ENCODE peak calls at places on chromosomes 4 and X, in nine cellular contexts. One of them, this sample, is unnamed.

GRCh38 chr4:7234355-7235029 is 42.2 kb downstream of the SORCS2 start:
- DNase-seq in neural crest cell: no peak
- DNase-seq in lower lobe of right lung: no peak
- DNase-seq in fibroblast of lung: no peak
- DNase-seq in activated CD4-positive, alpha-beta T cell treated with anti-CD3 and anti-CD28 coated beads, Interleukin-2, amount 50 U/mL, for 24 hours: no peak
- DNase-seq in DMS79: no peak
- DNase-seq in C1 segment of cervical spinal cord: no peak
- DNase-seq in NCI-H2171 treated with DMSO at 0.1 percent for 48 hours: no peak
- DNase-seq in GM12865: no peak
- DNase-seq in this sample: no peak

GRCh38 chr4:25457053-25457715 is 80.1 kb downstream of the ANAPC4 start:
- DNase-seq in neural crest cell: no peak
- DNase-seq in lower lobe of right lung: no peak
- DNase-seq in fibroblast of lung: peak; percentile 34
- DNase-seq in activated CD4-positive, alpha-beta T cell treated with anti-CD3 and anti-CD28 coated beads, Interleukin-2, amount 50 U/mL, for 24 hours: no peak
- DNase-seq in DMS79: no peak
- DNase-seq in C1 segment of cervical spinal cord: no peak
- DNase-seq in NCI-H2171 treated with DMSO at 0.1 percent for 48 hours: peak; percentile 20
- DNase-seq in GM12865: no peak
- DNase-seq in this sample: no peak

GRCh38 chr4:186839122-186840037 is 115.7 kb upstream of the FAT1 start:
- DNase-seq in neural crest cell: no peak
- DNase-seq in lower lobe of right lung: no peak
- DNase-seq in fibroblast of lung: peak; percentile 86
- DNase-seq in activated CD4-positive, alpha-beta T cell treated with anti-CD3 and anti-CD28 coated beads, Interleukin-2, amount 50 U/mL, for 24 hours: no peak
- DNase-seq in DMS79: no peak
- DNase-seq in C1 segment of cervical spinal cord: no peak
- DNase-seq in NCI-H2171 treated with DMSO at 0.1 percent for 48 hours: no peak
- DNase-seq in GM12865: peak; percentile 30
- DNase-seq in this sample: no peak

GRCh38 chr4:26400140-26400539 is 79.3 kb downstream of the RBPJ start:
- DNase-seq in neural crest cell: no peak
- DNase-seq in lower lobe of right lung: no peak
- DNase-seq in fibroblast of lung: no peak
- DNase-seq in activated CD4-positive, alpha-beta T cell treated with anti-CD3 and anti-CD28 coated beads, Interleukin-2, amount 50 U/mL, for 24 hours: no peak
- DNase-seq in DMS79: no peak
- DNase-seq in C1 segment of cervical spinal cord: no peak
- DNase-seq in NCI-H2171 treated with DMSO at 0.1 percent for 48 hours: peak; percentile 1
- DNase-seq in GM12865: no peak
- DNase-seq in this sample: no peak

GRCh38 chrX:47498411-47498810 is 15.4 kb upstream of the ZNF41 start:
- DNase-seq in neural crest cell: no peak
- DNase-seq in lower lobe of right lung: no peak
- DNase-seq in fibroblast of lung: no peak
- DNase-seq in activated CD4-positive, alpha-beta T cell treated with anti-CD3 and anti-CD28 coated beads, Interleukin-2, amount 50 U/mL, for 24 hours: no peak
- DNase-seq in DMS79: no peak
- DNase-seq in C1 segment of cervical spinal cord: no peak
- DNase-seq in NCI-H2171 treated with DMSO at 0.1 percent for 48 hours: no peak
- DNase-seq in GM12865: no peak
- DNase-seq in this sample: no peak

GRCh38 chr4:53804719-53805118 is 213.4 kb upstream of the LNX1 start:
- DNase-seq in neural crest cell: no peak
- DNase-seq in lower lobe of right lung: peak; percentile 65
- DNase-seq in fibroblast of lung: no peak
- DNase-seq in activated CD4-positive, alpha-beta T cell treated with anti-CD3 and anti-CD28 coated beads, Interleukin-2, amount 50 U/mL, for 24 hours: no peak
- DNase-seq in DMS79: no peak
- DNase-seq in C1 segment of cervical spinal cord: no peak
- DNase-seq in NCI-H2171 treated with DMSO at 0.1 percent for 48 hours: no peak
- DNase-seq in GM12865: peak; percentile 73
- DNase-seq in this sample: peak; percentile 78

GRCh38 chrX:49748211-49748956 is 52.6 kb upstream of the PAGE1 start:
- DNase-seq in neural crest cell: no peak
- DNase-seq in lower lobe of right lung: no peak
- DNase-seq in fibroblast of lung: no peak
- DNase-seq in activated CD4-positive, alpha-beta T cell treated with anti-CD3 and anti-CD28 coated beads, Interleukin-2, amount 50 U/mL, for 24 hours: no peak
- DNase-seq in DMS79: no peak
- DNase-seq in C1 segment of cervical spinal cord: no peak
- DNase-seq in NCI-H2171 treated with DMSO at 0.1 percent for 48 hours: no peak
- DNase-seq in GM12865: no peak
- DNase-seq in this sample: no peak

GRCh38 chrX:151100796-151101195 is 75.6 kb upstream of the GPR50 start:
- DNase-seq in neural crest cell: no peak
- DNase-seq in lower lobe of right lung: no peak
- DNase-seq in fibroblast of lung: no peak
- DNase-seq in activated CD4-positive, alpha-beta T cell treated with anti-CD3 and anti-CD28 coated beads, Interleukin-2, amount 50 U/mL, for 24 hours: no peak
- DNase-seq in DMS79: no peak
- DNase-seq in C1 segment of cervical spinal cord: no peak
- DNase-seq in NCI-H2171 treated with DMSO at 0.1 percent for 48 hours: no peak
- DNase-seq in GM12865: no peak
- DNase-seq in this sample: no peak

GRCh38 chr4:2163311-2163821 is 78.6 kb downstream of the HAUS3 start:
- DNase-seq in neural crest cell: no peak
- DNase-seq in lower lobe of right lung: no peak
- DNase-seq in fibroblast of lung: no peak
- DNase-seq in activated CD4-positive, alpha-beta T cell treated with anti-CD3 and anti-CD28 coated beads, Interleukin-2, amount 50 U/mL, for 24 hours: no peak
- DNase-seq in DMS79: no peak
- DNase-seq in C1 segment of cervical spinal cord: no peak
- DNase-seq in NCI-H2171 treated with DMSO at 0.1 percent for 48 hours: no peak
- DNase-seq in GM12865: no peak
- DNase-seq in this sample: no peak

GRCh38 chrX:110136136-110136535 is 133.2 kb downstream of the TMEM164 start:
- DNase-seq in neural crest cell: no peak
- DNase-seq in lower lobe of right lung: no peak
- DNase-seq in fibroblast of lung: peak; percentile 18
- DNase-seq in activated CD4-positive, alpha-beta T cell treated with anti-CD3 and anti-CD28 coated beads, Interleukin-2, amount 50 U/mL, for 24 hours: no peak
- DNase-seq in DMS79: no peak
- DNase-seq in C1 segment of cervical spinal cord: no peak
- DNase-seq in NCI-H2171 treated with DMSO at 0.1 percent for 48 hours: no peak
- DNase-seq in GM12865: no peak
- DNase-seq in this sample: no peak

GRCh38 chrX:114970806-114971205 is 46.6 kb downstream of the IL13RA2 start:
- DNase-seq in neural crest cell: no peak
- DNase-seq in lower lobe of right lung: no peak
- DNase-seq in fibroblast of lung: peak; percentile 1
- DNase-seq in activated CD4-positive, alpha-beta T cell treated with anti-CD3 and anti-CD28 coated beads, Interleukin-2, amount 50 U/mL, for 24 hours: no peak
- DNase-seq in DMS79: no peak
- DNase-seq in C1 segment of cervical spinal cord: no peak
- DNase-seq in NCI-H2171 treated with DMSO at 0.1 percent for 48 hours: no peak
- DNase-seq in GM12865: no peak
- DNase-seq in this sample: no peak

GRCh38 chr4:8651661-8652180 is 59.2 kb downstream of the CPZ start:
- DNase-seq in neural crest cell: no peak
- DNase-seq in lower lobe of right lung: no peak
- DNase-seq in fibroblast of lung: no peak
- DNase-seq in activated CD4-positive, alpha-beta T cell treated with anti-CD3 and anti-CD28 coated beads, Interleukin-2, amount 50 U/mL, for 24 hours: no peak
- DNase-seq in DMS79: no peak
- DNase-seq in C1 segment of cervical spinal cord: no peak
- DNase-seq in NCI-H2171 treated with DMSO at 0.1 percent for 48 hours: no peak
- DNase-seq in GM12865: no peak
- DNase-seq in this sample: no peak

GRCh38 chrX:17017134-17017533 is 70.7 kb downstream of the REPS2 start:
- DNase-seq in neural crest cell: no peak
- DNase-seq in lower lobe of right lung: no peak
- DNase-seq in fibroblast of lung: no peak
- DNase-seq in activated CD4-positive, alpha-beta T cell treated with anti-CD3 and anti-CD28 coated beads, Interleukin-2, amount 50 U/mL, for 24 hours: no peak
- DNase-seq in DMS79: no peak
- DNase-seq in C1 segment of cervical spinal cord: no peak
- DNase-seq in NCI-H2171 treated with DMSO at 0.1 percent for 48 hours: no peak
- DNase-seq in GM12865: no peak
- DNase-seq in this sample: no peak

GRCh38 chr4:169070071-169070894 is 60.2 kb upstream of the CBR4 start:
- DNase-seq in neural crest cell: no peak
- DNase-seq in lower lobe of right lung: no peak
- DNase-seq in fibroblast of lung: peak; percentile 98
- DNase-seq in activated CD4-positive, alpha-beta T cell treated with anti-CD3 and anti-CD28 coated beads, Interleukin-2, amount 50 U/mL, for 24 hours: no peak
- DNase-seq in DMS79: peak; percentile 75
- DNase-seq in C1 segment of cervical spinal cord: no peak
- DNase-seq in NCI-H2171 treated with DMSO at 0.1 percent for 48 hours: no peak
- DNase-seq in GM12865: no peak
- DNase-seq in this sample: no peak

GRCh38 chr4:123299212-123299651 is 97.4 kb upstream of the SPRY1 start:
- DNase-seq in neural crest cell: no peak
- DNase-seq in lower lobe of right lung: no peak
- DNase-seq in fibroblast of lung: peak; percentile 76
- DNase-seq in activated CD4-positive, alpha-beta T cell treated with anti-CD3 and anti-CD28 coated beads, Interleukin-2, amount 50 U/mL, for 24 hours: no peak
- DNase-seq in DMS79: no peak
- DNase-seq in C1 segment of cervical spinal cord: no peak
- DNase-seq in NCI-H2171 treated with DMSO at 0.1 percent for 48 hours: no peak
- DNase-seq in GM12865: no peak
- DNase-seq in this sample: no peak

GRCh38 chr4:37631551-37631950 is 54.6 kb downstream of the RELL1 start:
- DNase-seq in neural crest cell: no peak
- DNase-seq in lower lobe of right lung: no peak
- DNase-seq in fibroblast of lung: peak; percentile 29
- DNase-seq in activated CD4-positive, alpha-beta T cell treated with anti-CD3 and anti-CD28 coated beads, Interleukin-2, amount 50 U/mL, for 24 hours: no peak
- DNase-seq in DMS79: no peak
- DNase-seq in C1 segment of cervical spinal cord: no peak
- DNase-seq in NCI-H2171 treated with DMSO at 0.1 percent for 48 hours: no peak
- DNase-seq in GM12865: no peak
- DNase-seq in this sample: no peak

GRCh38 chr4:87112063-87112462 is 108.4 kb downstream of the KLHL8 start:
- DNase-seq in neural crest cell: no peak
- DNase-seq in lower lobe of right lung: no peak
- DNase-seq in fibroblast of lung: no peak
- DNase-seq in activated CD4-positive, alpha-beta T cell treated with anti-CD3 and anti-CD28 coated beads, Interleukin-2, amount 50 U/mL, for 24 hours: no peak
- DNase-seq in DMS79: no peak
- DNase-seq in C1 segment of cervical spinal cord: no peak
- DNase-seq in NCI-H2171 treated with DMSO at 0.1 percent for 48 hours: no peak
- DNase-seq in GM12865: no peak
- DNase-seq in this sample: no peak

GRCh38 chrX:109199726-109200125 is 282.2 kb downstream of the GUCY2F start:
- DNase-seq in neural crest cell: no peak
- DNase-seq in lower lobe of right lung: no peak
- DNase-seq in fibroblast of lung: peak; percentile 25
- DNase-seq in activated CD4-positive, alpha-beta T cell treated with anti-CD3 and anti-CD28 coated beads, Interleukin-2, amount 50 U/mL, for 24 hours: no peak
- DNase-seq in DMS79: no peak
- DNase-seq in C1 segment of cervical spinal cord: no peak
- DNase-seq in NCI-H2171 treated with DMSO at 0.1 percent for 48 hours: no peak
- DNase-seq in GM12865: no peak
- DNase-seq in this sample: no peak

GRCh38 chr4:108943371-108943770 is 180.5 kb upstream of the ETNPPL start:
- DNase-seq in neural crest cell: no peak
- DNase-seq in lower lobe of right lung: no peak
- DNase-seq in fibroblast of lung: no peak
- DNase-seq in activated CD4-positive, alpha-beta T cell treated with anti-CD3 and anti-CD28 coated beads, Interleukin-2, amount 50 U/mL, for 24 hours: no peak
- DNase-seq in DMS79: no peak
- DNase-seq in C1 segment of cervical spinal cord: no peak
- DNase-seq in NCI-H2171 treated with DMSO at 0.1 percent for 48 hours: no peak
- DNase-seq in GM12865: no peak
- DNase-seq in this sample: no peak

GRCh38 chr4:92045718-92046117 is 258.0 kb upstream of the GRID2 start:
- DNase-seq in neural crest cell: no peak
- DNase-seq in lower lobe of right lung: no peak
- DNase-seq in fibroblast of lung: no peak
- DNase-seq in activated CD4-positive, alpha-beta T cell treated with anti-CD3 and anti-CD28 coated beads, Interleukin-2, amount 50 U/mL, for 24 hours: no peak
- DNase-seq in DMS79: no peak
- DNase-seq in C1 segment of cervical spinal cord: no peak
- DNase-seq in NCI-H2171 treated with DMSO at 0.1 percent for 48 hours: no peak
- DNase-seq in GM12865: no peak
- DNase-seq in this sample: no peak

This sample was measured in OCI-LY7.